ENCODE peak calls at places on chromosomes 4 and X, in nine cellular contexts. One of them, this sample, is unnamed.

GRCh38 chrX:11337292-11338009 is 44.2 kb downstream of the AMELX start:
- DNase-seq in MM.1S: no peak
- DNase-seq in fibroblast of lung: no peak
- DNase-seq in neural progenitor cell: no peak
- DNase-seq in GM23248: no peak
- DNase-seq in HCT116: no peak
- DNase-seq in GM23338: no peak
- DNase-seq in hepatocyte: no peak
- DNase-seq in mammary epithelial cell: no peak
- DNase-seq in this sample: no peak

GRCh38 chrX:8668797-8669196 is 63.1 kb downstream of the ANOS1 start:
- DNase-seq in MM.1S: no peak
- DNase-seq in fibroblast of lung: no peak
- DNase-seq in neural progenitor cell: peak
- DNase-seq in GM23248: no peak
- DNase-seq in HCT116: no peak
- DNase-seq in GM23338: peak
- DNase-seq in hepatocyte: peak
- DNase-seq in mammary epithelial cell: no peak
- DNase-seq in this sample: no peak

GRCh38 chrX:63349307-63349706 is 1.8 kb downstream of the SPIN4 start:
- DNase-seq in MM.1S: no peak
- DNase-seq in fibroblast of lung: no peak
- DNase-seq in neural progenitor cell: no peak
- DNase-seq in GM23248: no peak
- DNase-seq in HCT116: no peak
- DNase-seq in GM23338: peak
- DNase-seq in hepatocyte: no peak
- DNase-seq in mammary epithelial cell: no peak
- DNase-seq in this sample: no peak

GRCh38 chr4:27986476-27986875 is 1125.8 kb downstream of the STIM2 start:
- DNase-seq in MM.1S: no peak
- DNase-seq in fibroblast of lung: no peak
- DNase-seq in neural progenitor cell: no peak
- DNase-seq in GM23248: no peak
- DNase-seq in HCT116: no peak
- DNase-seq in GM23338: no peak
- DNase-seq in hepatocyte: no peak
- DNase-seq in mammary epithelial cell: no peak
- DNase-seq in this sample: no peak

GRCh38 chrX:3371163-3371562 is 24.7 kb upstream of the MXRA5 start:
- DNase-seq in MM.1S: no peak
- DNase-seq in fibroblast of lung: peak
- DNase-seq in neural progenitor cell: no peak
- DNase-seq in GM23248: no peak
- DNase-seq in HCT116: no peak
- DNase-seq in GM23338: no peak
- DNase-seq in hepatocyte: no peak
- DNase-seq in mammary epithelial cell: peak
- DNase-seq in this sample: no peak

GRCh38 chr4:10288830-10289533 is 168.2 kb downstream of the ZNF518B start:
- DNase-seq in MM.1S: no peak
- DNase-seq in fibroblast of lung: no peak
- DNase-seq in neural progenitor cell: no peak
- DNase-seq in GM23248: no peak
- DNase-seq in HCT116: no peak
- DNase-seq in GM23338: no peak
- DNase-seq in hepatocyte: no peak
- DNase-seq in mammary epithelial cell: peak
- DNase-seq in this sample: no peak

GRCh38 chr4:8508266-8508665 is 67.7 kb downstream of the TRMT44 start:
- DNase-seq in MM.1S: no peak
- DNase-seq in fibroblast of lung: no peak
- DNase-seq in neural progenitor cell: no peak
- DNase-seq in GM23248: no peak
- DNase-seq in HCT116: no peak
- DNase-seq in GM23338: no peak
- DNase-seq in hepatocyte: no peak
- DNase-seq in mammary epithelial cell: no peak
- DNase-seq in this sample: no peak

GRCh38 chrX:109448539-109448938 is 33.3 kb downstream of the GUCY2F start:
- DNase-seq in MM.1S: no peak
- DNase-seq in fibroblast of lung: peak
- DNase-seq in neural progenitor cell: no peak
- DNase-seq in GM23248: peak
- DNase-seq in HCT116: no peak
- DNase-seq in GM23338: no peak
- DNase-seq in hepatocyte: peak
- DNase-seq in mammary epithelial cell: no peak
- DNase-seq in this sample: peak

GRCh38 chrX:16822723-16823122 is 36.5 kb downstream of the TXLNG start:
- DNase-seq in MM.1S: no peak
- DNase-seq in fibroblast of lung: peak
- DNase-seq in neural progenitor cell: no peak
- DNase-seq in GM23248: peak
- DNase-seq in HCT116: no peak
- DNase-seq in GM23338: no peak
- DNase-seq in hepatocyte: no peak
- DNase-seq in mammary epithelial cell: peak
- DNase-seq in this sample: no peak

GRCh38 chr4:2924286-2924685 is 38.9 kb downstream of the NOP14 start:
- DNase-seq in MM.1S: no peak
- DNase-seq in fibroblast of lung: no peak
- DNase-seq in neural progenitor cell: no peak
- DNase-seq in GM23248: no peak
- DNase-seq in HCT116: no peak
- DNase-seq in GM23338: no peak
- DNase-seq in hepatocyte: no peak
- DNase-seq in mammary epithelial cell: no peak
- DNase-seq in this sample: no peak

GRCh38 chr4:67886281-67886680 is 2.5 kb upstream of the TMPRSS11D start:
- DNase-seq in MM.1S: no peak
- DNase-seq in fibroblast of lung: peak
- DNase-seq in neural progenitor cell: no peak
- DNase-seq in GM23248: peak
- DNase-seq in HCT116: no peak
- DNase-seq in GM23338: no peak
- DNase-seq in hepatocyte: no peak
- DNase-seq in mammary epithelial cell: peak
- DNase-seq in this sample: no peak

GRCh38 chr4:159178147-159178541 is 75.3 kb downstream of the RAPGEF2 start:
- DNase-seq in MM.1S: no peak
- DNase-seq in fibroblast of lung: peak
- DNase-seq in neural progenitor cell: no peak
- DNase-seq in GM23248: peak
- DNase-seq in HCT116: no peak
- DNase-seq in GM23338: no peak
- DNase-seq in hepatocyte: no peak
- DNase-seq in mammary epithelial cell: no peak
- DNase-seq in this sample: no peak

GRCh38 chrX:45622538-45622937 is 421.9 kb upstream of the DIPK2B start:
- DNase-seq in MM.1S: no peak
- DNase-seq in fibroblast of lung: peak
- DNase-seq in neural progenitor cell: no peak
- DNase-seq in GM23248: peak
- DNase-seq in HCT116: no peak
- DNase-seq in GM23338: no peak
- DNase-seq in hepatocyte: no peak
- DNase-seq in mammary epithelial cell: peak
- DNase-seq in this sample: no peak

DNA sequence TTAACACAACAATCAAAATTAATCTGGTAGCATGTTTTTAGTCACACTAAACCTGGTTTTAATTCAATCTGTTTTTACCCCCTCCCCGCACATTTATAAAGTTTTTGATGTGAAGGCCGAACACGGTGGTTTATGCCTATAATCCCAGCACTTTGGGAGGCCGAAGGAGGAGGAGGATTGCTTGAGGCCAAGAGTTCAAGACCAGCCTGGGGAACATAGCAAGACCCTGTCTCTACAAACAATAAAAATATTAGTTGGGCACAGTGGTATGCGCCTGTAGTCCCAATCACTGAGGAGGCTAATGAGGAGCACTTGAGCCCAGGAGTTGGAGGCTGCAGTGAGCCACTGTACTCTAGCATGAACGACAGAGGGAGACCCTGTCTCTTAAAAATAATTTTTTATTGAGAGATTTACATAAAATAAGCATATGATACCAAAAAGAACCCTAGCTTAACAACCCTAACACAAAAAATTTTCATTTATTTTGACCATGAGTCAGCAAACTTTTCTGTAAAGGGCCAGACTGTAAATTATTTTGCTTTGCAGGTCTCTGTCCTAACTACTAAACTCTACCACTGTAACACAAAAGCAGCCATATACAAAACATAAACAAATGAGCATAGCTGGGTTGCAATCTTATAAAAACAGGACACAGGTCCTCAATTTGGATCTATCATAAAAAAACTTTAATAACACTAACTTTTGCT is 21.5 kb downstream of the HNRNPD start:
- DNase-seq in MM.1S: no peak
- DNase-seq in fibroblast of lung: no peak
- DNase-seq in neural progenitor cell: no peak
- DNase-seq in GM23248: no peak
- DNase-seq in HCT116: no peak
- DNase-seq in GM23338: no peak
- DNase-seq in hepatocyte: no peak
- DNase-seq in mammary epithelial cell: no peak
- DNase-seq in this sample: no peak
- H3K27ac ChIP-seq in MM.1S: no peak
- H3K27ac ChIP-seq in fibroblast of lung: no peak
- H3K27ac ChIP-seq in neural progenitor cell: peak
- H3K27ac ChIP-seq in GM23248: peak
- H3K27ac ChIP-seq in HCT116: no peak
- H3K27ac ChIP-seq in GM23338: no peak
- H3K27ac ChIP-seq in hepatocyte: no peak
- H3K27ac ChIP-seq in mammary epithelial cell: no peak
- H3K27ac ChIP-seq in this sample: peak

GRCh38 chrX:68719181-68719903 is 71.9 kb downstream of the STARD8 start:
- DNase-seq in MM.1S: no peak
- DNase-seq in fibroblast of lung: no peak
- DNase-seq in neural progenitor cell: no peak
- DNase-seq in GM23248: no peak
- DNase-seq in HCT116: no peak
- DNase-seq in GM23338: no peak
- DNase-seq in hepatocyte: no peak
- DNase-seq in mammary epithelial cell: no peak
- DNase-seq in this sample: no peak
- TF ChIP-seq EZH2 in MM.1S: no peak
- TF ChIP-seq EZH2 in fibroblast of lung: no peak
- TF ChIP-seq EZH2 in neural progenitor cell: no peak
- TF ChIP-seq EZH2 in GM23248: no peak
- TF ChIP-seq EZH2 in HCT116: no peak
- TF ChIP-seq EZH2 in GM23338: no peak
- TF ChIP-seq EZH2 in hepatocyte: no peak
- TF ChIP-seq EZH2 in mammary epithelial cell: no peak
- TF ChIP-seq EZH2 in this sample: no peak

GRCh38 chrX:153927936-153928760 is 2.1 kb upstream of the ARHGAP4 start:
- DNase-seq in MM.1S: peak
- DNase-seq in fibroblast of lung: peak
- DNase-seq in neural progenitor cell: peak
- DNase-seq in GM23248: peak
- DNase-seq in HCT116: peak
- DNase-seq in GM23338: peak
- DNase-seq in hepatocyte: peak
- DNase-seq in mammary epithelial cell: peak
- DNase-seq in this sample: peak
- H3K4me3 ChIP-seq in MM.1S: peak
- H3K4me3 ChIP-seq in fibroblast of lung: peak
- H3K4me3 ChIP-seq in neural progenitor cell: peak
- H3K4me3 ChIP-seq in GM23248: peak
- H3K4me3 ChIP-seq in HCT116: peak
- H3K4me3 ChIP-seq in GM23338: peak
- H3K4me3 ChIP-seq in hepatocyte: peak
- H3K4me3 ChIP-seq in mammary epithelial cell: peak
- H3K4me3 ChIP-seq in this sample: peak

GRCh38 chr4:105191621-105192210 is 45.0 kb downstream of the TET2 start:
- DNase-seq in MM.1S: no peak
- DNase-seq in fibroblast of lung: peak
- DNase-seq in neural progenitor cell: no peak
- DNase-seq in GM23248: peak
- DNase-seq in HCT116: no peak
- DNase-seq in GM23338: peak
- DNase-seq in hepatocyte: no peak
- DNase-seq in mammary epithelial cell: peak
- DNase-seq in this sample: no peak
- H3K27ac ChIP-seq in MM.1S: no peak
- H3K27ac ChIP-seq in fibroblast of lung: no peak
- H3K27ac ChIP-seq in neural progenitor cell: no peak
- H3K27ac ChIP-seq in GM23248: peak
- H3K27ac ChIP-seq in HCT116: no peak
- H3K27ac ChIP-seq in GM23338: no peak
- H3K27ac ChIP-seq in hepatocyte: no peak
- H3K27ac ChIP-seq in mammary epithelial cell: no peak
- H3K27ac ChIP-seq in this sample: peak

GRCh38 chrX:53320543-53321215 is 39.3 kb upstream of the IQSEC2 start:
- DNase-seq in MM.1S: no peak
- DNase-seq in fibroblast of lung: no peak
- DNase-seq in neural progenitor cell: peak
- DNase-seq in GM23248: peak
- DNase-seq in HCT116: no peak
- DNase-seq in GM23338: peak
- DNase-seq in hepatocyte: peak
- DNase-seq in mammary epithelial cell: no peak
- DNase-seq in this sample: no peak
- TF ChIP-seq EZH2 in MM.1S: no peak
- TF ChIP-seq EZH2 in fibroblast of lung: peak
- TF ChIP-seq EZH2 in neural progenitor cell: peak
- TF ChIP-seq EZH2 in GM23248: no peak
- TF ChIP-seq EZH2 in HCT116: no peak
- TF ChIP-seq EZH2 in GM23338: no peak
- TF ChIP-seq EZH2 in hepatocyte: no peak
- TF ChIP-seq EZH2 in mammary epithelial cell: peak
- TF ChIP-seq EZH2 in this sample: no peak

DNA sequence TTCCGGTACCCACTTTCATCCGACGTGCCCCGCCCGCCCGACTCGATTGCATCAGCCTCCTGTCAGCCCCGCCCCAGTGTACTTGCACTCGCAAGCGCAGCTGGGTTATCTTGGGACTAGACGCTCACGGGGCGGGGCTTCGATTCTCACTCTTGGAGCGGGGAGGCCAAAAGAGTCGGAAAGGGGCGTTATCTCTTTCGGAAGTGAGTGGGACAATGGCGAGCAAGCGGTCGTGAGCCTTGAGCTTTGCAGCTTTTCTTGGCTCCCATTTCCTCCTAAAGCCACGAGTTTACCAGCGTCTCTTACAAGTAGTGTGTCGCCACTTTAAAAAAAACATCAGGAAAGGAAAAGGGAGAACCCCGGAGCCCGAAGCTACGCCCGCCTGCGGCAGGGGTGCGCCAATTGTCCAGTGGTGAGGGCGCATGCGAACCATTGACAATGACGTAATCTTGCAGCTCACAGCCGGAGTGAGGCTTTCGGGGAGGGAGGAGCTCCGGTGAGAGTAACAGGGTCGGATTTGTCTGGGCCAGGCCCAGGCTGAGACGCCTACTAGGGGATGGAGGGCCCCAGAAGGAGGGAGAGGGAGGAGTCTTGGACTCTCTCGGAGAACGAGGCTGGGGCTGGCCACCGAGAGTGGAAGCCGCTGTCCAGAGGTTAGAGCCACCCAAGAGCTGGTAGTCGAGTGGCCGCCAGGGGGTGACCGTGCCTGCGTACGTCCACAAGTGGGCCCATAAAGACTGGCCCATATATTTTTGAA is 109.5 kb downstream of the GNL3L start:
- DNase-seq in MM.1S: peak
- DNase-seq in fibroblast of lung: peak
- DNase-seq in neural progenitor cell: peak
- DNase-seq in GM23248: peak
- DNase-seq in HCT116: peak
- DNase-seq in GM23338: peak
- DNase-seq in hepatocyte: peak
- DNase-seq in mammary epithelial cell: peak
- DNase-seq in this sample: peak
- H3K4me3 ChIP-seq in MM.1S: peak
- H3K4me3 ChIP-seq in fibroblast of lung: peak
- H3K4me3 ChIP-seq in neural progenitor cell: peak
- H3K4me3 ChIP-seq in GM23248: peak
- H3K4me3 ChIP-seq in HCT116: peak
- H3K4me3 ChIP-seq in GM23338: peak
- H3K4me3 ChIP-seq in hepatocyte: no peak
- H3K4me3 ChIP-seq in mammary epithelial cell: peak
- H3K4me3 ChIP-seq in this sample: peak

This sample was measured in SK-N-MC.